ENCODE peak calls at places on chromosomes 2 and 18, in six cellular contexts. Q is psoas muscle, R is hepatocyte, V is Panc1, C is body of pancreas, H is breast epithelium. O is an unnamed sample.

GRCh38 chr2:73386342-73386868 is 769 bp downstream of the ALMS1 start:
- DNase-seq in Q (no peak), R (no peak), V (no peak), C (no peak), H (no peak), O (no peak)

GRCh38 chr2:69594341-69594740 is 49.2 kb downstream of the AAK1 start:
- DNase-seq in Q (no peak), R (no peak), V (no peak), C (no peak), H (no peak), O (no peak)

GRCh38 chr2:8550481-8550880 is 131.4 kb upstream of the ID2 start:
- DNase-seq in Q (no peak), R (no peak), V (no peak), C (no peak), H (no peak), O (no peak)

GRCh38 chr2:219418155-219418569 is at the start of gene DES:
- DNase-seq in Q (peak; percentile 84), R (peak; percentile 52), V (no peak), C (no peak), H (no peak), O (peak; percentile 72)

GRCh38 chr2:71117064-71117463 is 13.0 kb downstream of the MCEE start:
- DNase-seq in Q (no peak), R (no peak), V (no peak), C (no peak), H (no peak), O (no peak)

GRCh38 chr2:179987916-179988315 is 19.2 kb downstream of the CWC22 start:
- DNase-seq in Q (no peak), R (no peak), V (no peak), C (no peak), H (no peak), O (no peak)

GRCh38 chr2:58039170-58039611 is 7.4 kb upstream of the VRK2 start:
- DNase-seq in Q (no peak), R (no peak), V (no peak), C (no peak), H (no peak), O (no peak)

GRCh38 chr2:42110287-42110973 is 58.7 kb upstream of the EML4 start:
- DNase-seq in Q (no peak), R (peak; percentile 35), V (no peak), C (no peak), H (no peak), O (no peak)

GRCh38 chr2:55590810-55591440 is 26.5 kb downstream of the PPP4R3B start:
- DNase-seq in Q (no peak), R (no peak), V (peak; percentile 88), C (no peak), H (no peak), O (no peak)

GRCh38 chr2:25233916-25234610 is 65.7 kb upstream of the POMC start:
- DNase-seq in Q (no peak), R (no peak), V (no peak), C (no peak), H (no peak), O (peak; percentile 55)

DNA sequence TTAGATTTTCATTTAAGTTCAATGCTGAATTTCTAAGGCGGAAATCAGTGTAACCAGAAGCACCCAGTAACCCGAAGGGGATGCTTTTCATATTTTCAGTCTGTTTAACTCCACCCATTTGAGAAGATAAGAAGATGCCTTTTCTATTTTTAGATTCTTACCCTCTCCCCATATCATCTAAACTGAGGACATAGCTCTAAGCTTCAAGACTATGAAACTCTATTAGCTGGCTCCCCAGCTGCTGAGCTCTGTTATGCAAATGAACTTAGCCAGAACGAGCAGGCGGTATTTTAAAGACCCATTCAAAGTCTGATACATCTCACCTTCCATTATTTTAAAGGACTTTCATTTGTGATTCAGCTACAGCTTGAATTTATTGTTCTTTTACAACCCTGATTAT is 16.5 kb downstream of the CDC42EP3 start:
- DNase-seq in Q (no peak), R (no peak), V (no peak), C (no peak), H (no peak), O (no peak)
- H3K27ac ChIP-seq in Q (peak overlapping the region; percentile 90), R (peak overlapping the region; percentile 10), V (no peak overlapping the region), C (no peak overlapping the region), H (peak overlapping the region; percentile 30), O (peak overlapping the region; percentile 72)

DNA sequence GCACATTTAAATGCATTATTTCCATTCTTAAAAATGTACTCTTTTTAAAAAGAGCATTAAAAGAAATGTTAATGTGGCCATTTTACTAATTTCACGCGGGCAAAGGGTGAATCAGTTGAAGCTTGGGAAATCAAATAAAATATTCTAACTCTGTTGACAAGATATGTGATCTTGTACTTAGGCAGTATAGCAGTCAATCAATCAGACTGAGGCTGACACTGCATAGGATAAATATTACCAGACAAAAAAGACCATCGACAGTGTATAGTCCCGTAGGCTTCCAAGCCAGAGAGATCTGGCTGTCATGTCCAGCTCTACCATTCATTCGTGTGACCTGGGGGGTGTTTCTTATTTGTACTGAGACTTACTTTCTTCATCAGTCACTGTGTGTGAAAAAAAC is 39.8 kb upstream of the CCDC68 start:
- DNase-seq in Q (no peak), R (no peak), V (no peak), C (no peak), H (no peak), O (no peak)
- H3K4me1 ChIP-seq in Q (no peaks in the 10 kb centered on the region), R (no peaks in the 10 kb centered on the region), V (no peaks in the 10 kb centered on the region), C (no peaks in the 10 kb centered on the region), H (no peaks in the 10 kb centered on the region), O (no peaks in the 10 kb centered on the region)

GRCh38 chr2:139813340-139813739 is 1033.2 kb upstream of the NXPH2 start:
- DNase-seq in Q (no peak), R (no peak), V (no peak), C (no peak), H (no peak), O (no peak)

DNA sequence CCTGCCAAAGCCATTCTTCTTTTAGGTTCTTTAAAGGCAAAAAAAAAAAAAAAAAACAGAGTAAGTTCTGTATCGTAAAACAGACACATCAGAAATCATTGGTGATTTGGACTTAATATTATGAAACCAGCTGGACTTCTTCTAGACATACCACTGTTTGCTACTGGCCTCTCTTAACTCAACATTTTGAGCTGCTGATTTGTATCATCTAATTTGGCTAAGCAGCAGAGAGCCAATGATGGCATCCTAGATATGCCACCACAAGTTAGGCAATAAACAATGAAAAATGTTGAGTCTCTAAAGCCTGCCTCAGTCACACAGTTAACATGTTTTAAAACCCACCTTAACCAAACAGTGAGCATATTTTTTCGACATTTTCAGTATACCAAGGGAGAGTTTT is 1034.3 kb upstream of the NXPH2 start:
- DNase-seq in Q (no peak), R (no peak), V (no peak), C (no peak), H (no peak), O (no peak)
- H3K27ac ChIP-seq in Q (no peak overlapping the region), R (no peak overlapping the region), V (no peak overlapping the region), C (no peak overlapping the region), H (no peak overlapping the region), O (no peak overlapping the region)

GRCh38 chr2:136216073-136216472 is 98.1 kb upstream of the CXCR4 start:
- DNase-seq in Q (no peak), R (no peak), V (no peak), C (no peak), H (no peak), O (no peak)
- H3K4me1 ChIP-seq in Q (no peaks in the 10 kb centered on the region), R (peaks cover 11% of the 10 kb centered on the region), V (no peaks in the 10 kb centered on the region), C (peaks cover 17% of the 10 kb centered on the region), H (no peaks in the 10 kb centered on the region), O (no peaks in the 10 kb centered on the region)

DNA sequence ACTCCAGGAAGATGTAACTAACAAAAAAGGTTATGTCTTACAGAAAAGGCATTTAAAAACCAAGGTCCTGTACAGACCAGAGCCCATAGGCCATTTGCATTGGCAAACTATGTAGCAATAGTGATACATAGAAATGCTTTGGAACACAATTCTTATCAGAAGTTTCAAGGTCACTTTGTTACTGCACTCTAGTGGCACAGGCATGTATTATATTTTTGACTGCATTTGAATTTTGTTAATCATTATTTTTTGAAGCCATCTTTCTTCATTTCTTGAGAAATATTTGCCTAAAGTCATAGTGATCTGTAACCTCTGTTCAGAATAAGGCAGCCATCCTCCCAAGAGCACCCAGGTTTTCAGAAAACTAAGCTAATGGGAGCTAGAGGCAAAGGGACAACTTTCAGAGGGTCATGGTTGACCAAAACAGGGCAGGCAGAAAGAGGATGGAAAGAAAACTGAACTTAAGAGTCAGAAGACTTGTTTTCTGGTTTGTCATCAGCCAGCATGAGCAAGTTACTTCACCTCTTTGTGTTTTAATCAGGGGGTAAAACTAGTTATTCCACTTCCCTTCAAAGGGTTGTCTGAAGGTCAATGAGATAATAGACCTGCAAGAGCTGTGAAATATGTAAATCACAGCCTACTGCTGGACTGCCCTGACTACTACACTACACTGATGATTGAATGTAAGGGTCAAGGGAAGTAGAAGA is 41.5 kb downstream of the SLC38A11 start:
- DNase-seq in Q (no peak), R (peak; percentile 53), V (no peak), C (no peak), H (no peak), O (no peak)
- H3K27ac ChIP-seq in Q (no peak overlapping the region), R (peak overlapping the region; percentile 93), V (no peak overlapping the region), C (peak overlapping the region; percentile 79), H (no peak overlapping the region), O (peak overlapping the region; percentile 87)

DNA sequence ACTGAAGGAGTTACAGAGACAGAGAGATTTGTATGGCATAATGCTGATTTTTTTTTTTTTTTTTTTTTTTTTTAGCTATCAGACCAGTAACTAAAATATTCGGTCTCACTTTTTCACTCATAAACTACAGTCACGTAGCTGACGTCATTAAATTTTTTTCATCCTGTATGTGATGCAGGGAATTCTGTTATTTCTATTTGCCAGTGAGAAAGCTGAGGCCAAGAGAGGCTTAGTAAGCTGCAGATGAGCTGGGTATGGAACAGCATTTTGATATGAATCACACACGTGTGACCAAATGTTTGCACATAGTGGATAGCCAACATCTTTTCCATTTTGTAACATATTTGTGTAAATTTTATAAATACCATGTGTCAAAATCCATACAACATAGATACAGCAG is 79.1 kb upstream of the EPB41L3 start:
- DNase-seq in Q (no peak), R (no peak), V (no peak), C (no peak), H (no peak), O (no peak)
- H3K4me1 ChIP-seq in Q (no peaks in the 10 kb centered on the region), R (peaks cover 2% of the 10 kb centered on the region), V (no peaks in the 10 kb centered on the region), C (peaks cover 4% of the 10 kb centered on the region), H (no peaks in the 10 kb centered on the region), O (peaks cover 8% of the 10 kb centered on the region)